ENCODE peak calls at places on chromosomes 1 and 21, in eight cellular contexts. K is stimulated activated naive CD8-positive, alpha-beta T cell treated with anti-CD3 and anti-CD28 coated beads, Interleukin-15, amount 100 ng/mL, for 72 hours; A is activated CD8-positive, alpha-beta memory T cell treated with anti-CD3 and anti-CD28 coated beads, Interleukin-2, amount 10 ng/mL, durations not matched to agents 7 days and 5 days; M is AG09309; S is endodermal cell; P is amniotic stem cell; Y is stimulated activated CD4-positive, alpha-beta T cell treated with anti-CD3 and anti-CD28 coated beads, Interleukin-4, amount 100 ng/mL, for 4 hours; W is T-helper 22 cell. H is an unnamed sample.

GRCh38 chr21:25421327-25422028 is 185.8 kb downstream of the MRPL39 start:
- DNase-seq in S (peak), Y (peak), W (peak), K (peak), A (peak), M (peak), P (peak), H (peak)

GRCh38 chr1:2584822-2585317 is 1.7 kb upstream of the PRXL2B start:
- DNase-seq in S (no peak), P (no peak), K (no peak), W (no peak), A (no peak), Y (no peak), M (no peak), H (no peak)

GRCh38 chr1:190170321-190170720 is 307.3 kb downstream of the BRINP3 start:
- DNase-seq in K (no peak), W (no peak), M (no peak), A (no peak), P (no peak), S (no peak), Y (no peak), H (no peak)

GRCh38 chr1:167066333-167067122 is 23.6 kb downstream of the GPA33 start:
- DNase-seq in W (peak), S (peak), Y (peak), A (peak), K (peak), P (no peak), M (no peak), H (peak)

GRCh38 chr1:57966751-57967406 is 543.0 kb upstream of the DAB1 start:
- DNase-seq in A (no peak), P (no peak), M (no peak), S (peak), W (no peak), Y (no peak), K (no peak), H (no peak)

GRCh38 chr21:46063227-46063626 is 34.7 kb upstream of the COL6A2 start:
- DNase-seq in Y (no peak), W (no peak), K (no peak), A (peak), S (no peak), M (no peak), P (no peak), H (no peak)

GRCh38 chr1:223155153-223155552 is 12.1 kb upstream of the TLR5 start:
- DNase-seq in S (no peak), M (no peak), Y (no peak), W (no peak), A (no peak), P (no peak), K (no peak), H (no peak)

GRCh38 chr1:152448095-152448494 is 34.0 kb upstream of the CRNN start:
- DNase-seq in Y (no peak), W (no peak), P (no peak), M (no peak), A (no peak), S (no peak), K (no peak), H (no peak)

H was measured in LoVo.